ENCODE peak calls at places on chromosomes 6 and 20, in four cellular contexts. I is Peyer's patch, W is tibial nerve, U is neural progenitor cell. X is an unnamed sample. For H3K9me3, the result is how much of the 10 kb centered on the place peaks cover.

GRCh38 chr6:340991-341827 is 48.9 kb downstream of the DUSP22 start:
- DNase-seq in I (peak), W (no peak), U (no peak), X (no peak)

GRCh38 chr20:42093041-42093440 is 474.9 kb upstream of the CHD6 start:
- DNase-seq in I (no peak), W (no peak), U (no peak), X (no peak)

GRCh38 chr6:30766461-30767157 is 22.3 kb upstream of the IER3 start:
- DNase-seq in I (no peak), W (no peak), U (no peak), X (no peak)

GRCh38 chr20:1952737-1953530 is 40.9 kb downstream of the PDYN start:
- DNase-seq in I (no peak), W (no peak), U (no peak), X (no peak)

GRCh38 chr20:44187054-44187762 is at the start of gene JPH2:
- DNase-seq in I (no peak), W (no peak), U (peak), X (no peak)

GRCh38 chr6:78599526-78599925 is 267.8 kb upstream of the IRAK1BP1 start:
- DNase-seq in I (no peak), W (no peak), U (no peak), X (no peak)

GRCh38 chr6:135233676-135234491 is 52.8 kb downstream of the MYB start:
- DNase-seq in I (no peak), W (no peak), U (peak), X (no peak)

GRCh38 chr6:7671076-7671475 is 54.8 kb upstream of the BMP6 start:
- DNase-seq in I (no peak), W (no peak), U (no peak), X (no peak)

GRCh38 chr6:81865712-81866111 is 113.2 kb upstream of the TENT5A start:
- DNase-seq in I (no peak), W (no peak), U (no peak), X (no peak)

GRCh38 chr6:129895692-129896091 is 34.6 kb upstream of the TMEM244 start:
- DNase-seq in I (no peak), W (no peak), U (no peak), X (no peak)

GRCh38 chr6:143204045-143204444 is 143.4 kb downstream of the AIG1 start:
- DNase-seq in I (no peak), W (no peak), U (no peak), X (no peak)

GRCh38 chr6:106339334-106340029 is 13.9 kb upstream of the ATG5 start:
- DNase-seq in I (peak), W (peak), U (peak), X (no peak)

GRCh38 chr6:21396313-21396712 is 197.2 kb upstream of the SOX4 start:
- DNase-seq in I (no peak), W (no peak), U (no peak), X (no peak)

GRCh38 chr6:76861403-76861802 is 601.9 kb downstream of the HTR1B start:
- DNase-seq in I (peak), W (no peak), U (peak), X (no peak)

GRCh38 chr20:40489886-40490285 is 199.2 kb downstream of the MAFB start:
- DNase-seq in I (no peak), W (no peak), U (no peak), X (no peak)

GRCh38 chr6:96522469-96523009 is 933 bp downstream of the UFL1 start:
- DNase-seq in I (no peak), W (no peak), U (no peak), X (no peak)

GRCh38 chr6:106870069-106870468 is 104.5 kb downstream of the CD24 start:
- DNase-seq in I (no peak), W (no peak), U (no peak), X (no peak)

GRCh38 chr20:47574616-47575401 is 73.1 kb downstream of the NCOA3 start:
- DNase-seq in I (no peak), W (no peak), U (no peak), X (no peak)

GRCh38 chr6:165606740-165607008 is 56.4 kb downstream of the PDE10A start:
- DNase-seq in I (no peak), W (no peak), U (no peak), X (no peak)

GRCh38 chr6:35485402-35485877 is 11.4 kb downstream of the TEAD3 start:
- DNase-seq in I (peak), W (no peak), U (peak), X (no peak)

GRCh38 chr6:1636272-1636825 is 26.6 kb downstream of the FOXC1 start:
- DNase-seq in I (no peak), W (no peak), U (no peak), X (no peak)

GRCh38 chr6:166781331-166781730 is 154.3 kb upstream of the RPS6KA2 start:
- DNase-seq in I (no peak), W (no peak), U (no peak), X (no peak)

GRCh38 chr20:25009218-25010145 is 16.9 kb upstream of the APMAP start:
- DNase-seq in I (peak), W (no peak), U (no peak), X (no peak)

GRCh38 chr20:53517146-53517545 is 76.5 kb downstream of the ZNF217 start:
- DNase-seq in I (peak), W (no peak), U (no peak), X (no peak)

GRCh38 chr20:41664584-41664983 is 46.4 kb upstream of the CHD6 start:
- DNase-seq in I (no peak), W (no peak), U (peak), X (no peak)

GRCh38 chr6:56484669-56485068 is 158.0 kb downstream of the DST start:
- DNase-seq in I (no peak), W (no peak), U (no peak), X (no peak)

GRCh38 chr6:3919130-3919628 is 70.0 kb downstream of the FAM50B start:
- DNase-seq in I (no peak), W (no peak), U (no peak), X (no peak)

GRCh38 chr6:111430605-111431378 is 52.2 kb downstream of the REV3L start:
- DNase-seq in I (no peak), W (no peak), U (no peak), X (no peak)

GRCh38 chr6:169579712-169580111 is 122.1 kb downstream of the WDR27 start:
- DNase-seq in I (no peak), W (no peak), U (no peak), X (no peak)

GRCh38 chr6:93235775-93236174 is 183.6 kb downstream of the EPHA7 start:
- DNase-seq in I (no peak), W (no peak), U (peak), X (no peak)

GRCh38 chr20:57470212-57470522 is 54.8 kb downstream of the CTCFL start:
- DNase-seq in I (no peak), W (no peak), U (peak), X (no peak)

GRCh38 chr6:11333292-11333849 is 100.9 kb upstream of the NEDD9 start:
- DNase-seq in I (no peak), W (no peak), U (no peak), X (no peak)

GRCh38 chr6:149190228-149190831 is 127.2 kb upstream of the TAB2 start:
- DNase-seq in I (peak), W (no peak), U (peak), X (no peak)

GRCh38 chr6:14026831-14027539 is 90.6 kb upstream of the CD83 start:
- DNase-seq in I (no peak), W (no peak), U (no peak), X (no peak)

GRCh38 chr6:45677381-45677992 is 299.8 kb upstream of the SUPT3H start:
- DNase-seq in I (peak), W (peak), U (no peak), X (no peak)

GRCh38 chr6:101700655-101701054 is 307.1 kb downstream of the GRIK2 start:
- DNase-seq in I (no peak), W (no peak), U (peak), X (no peak)

GRCh38 chr6:30325873-30326445 is 768 bp upstream of the TRIM39 start:
- DNase-seq in I (peak), W (peak), U (peak), X (no peak)

GRCh38 chr6:33199687-33200233 is 705 bp downstream of the RXRB start:
- DNase-seq in I (no peak), W (no peak), U (peak), X (no peak)

GRCh38 chr6:132526461-132526860 is 11.6 kb upstream of the TAAR9 start:
- DNase-seq in I (no peak), W (no peak), U (no peak), X (no peak)
- H3K9me3 ChIP-seq in I (under half), W (under half), U (under half), X (under half)

GRCh38 chr20:30487947-30488926 is 769.2 kb upstream of the DEFB115 start:
- DNase-seq in I (no peak), W (no peak), U (no peak), X (no peak)
- H3K9me3 ChIP-seq in I (under half), W (under half), U (under half), X (under half)

GRCh38 chr20:58536289-58536688 is 21.1 kb upstream of the APCDD1L start:
- DNase-seq in I (no peak), W (no peak), U (no peak), X (no peak)
- H3K9me3 ChIP-seq in I (under half), W (under half), U (under half), X (under half)

GRCh38 chr6:136831873-136832562 is 9.6 kb downstream of the PEX7 start:
- DNase-seq in I (no peak), W (no peak), U (no peak), X (no peak)
- H3K9me3 ChIP-seq in I (under half), W (under half), U (under half), X (under half)

DNA sequence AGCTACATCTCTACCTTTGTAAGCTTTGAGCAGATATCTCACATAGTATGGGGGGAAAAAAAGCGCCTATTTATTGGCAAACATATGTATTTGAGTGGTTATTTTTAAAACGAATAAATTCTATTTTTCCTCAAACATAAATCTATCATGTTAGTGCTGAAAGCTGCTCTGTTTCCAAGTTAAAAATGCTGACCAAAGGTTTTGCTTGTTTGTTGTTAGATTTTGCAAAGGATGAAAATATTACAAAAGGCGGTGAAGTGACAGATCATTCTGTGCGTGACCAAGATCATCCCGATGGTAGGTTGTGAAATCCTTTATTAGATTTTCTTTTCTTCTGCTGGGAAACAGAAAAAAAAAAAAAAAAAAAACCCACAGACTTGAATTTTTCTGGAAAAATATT is 605.9 kb downstream of the KIF16B start:
- DNase-seq in I (no peak), W (no peak), U (no peak), X (no peak)
- H3K9me3 ChIP-seq in I (under half), W (under half), U (under half), X (under half)